ENCODE peak calls at places on chromosomes 3 and 15, in seven cellular contexts. C is NCI-H2029, E is NCI-H1092 treated with DMSO at 0.1 percent for 48 hours, K is COR-L47, H is A549, V is NCI-H69, O is lower lobe of right lung. Q is an unnamed sample.

GRCh38 chr3:70392227-70392626 is 79.8 kb upstream of the MDFIC2 start:
- DNase-seq in C (no peak), E (no peak), K (no peak), H (no peak), V (no peak), O (no peak), Q (no peak)

GRCh38 chr15:66102563-66103292 is 150.8 kb downstream of the MEGF11 start:
- DNase-seq in C (no peak), E (no peak), K (no peak), H (no peak), V (peak), O (no peak), Q (no peak)

GRCh38 chr15:80562033-80562432 is 133.1 kb upstream of the ABHD17C start:
- DNase-seq in C (no peak), E (no peak), K (no peak), H (no peak), V (no peak), O (no peak), Q (no peak)

GRCh38 chr3:142273501-142273900 is 48.1 kb upstream of the GK5 start:
- DNase-seq in C (no peak), E (no peak), K (no peak), H (no peak), V (peak), O (no peak), Q (no peak)

GRCh38 chr3:140244893-140245292 is 309.9 kb downstream of the CLSTN2 start:
- DNase-seq in C (no peak), E (no peak), K (no peak), H (no peak), V (no peak), O (no peak), Q (no peak)

GRCh38 chr3:40445880-40446279 is 11.3 kb upstream of the RPL14 start:
- DNase-seq in C (no peak), E (no peak), K (no peak), H (no peak), V (no peak), O (no peak), Q (no peak)

GRCh38 chr15:39944711-39945110 is 10.8 kb downstream of the EIF2AK4 start:
- DNase-seq in C (no peak), E (no peak), K (no peak), H (no peak), V (no peak), O (no peak), Q (no peak)

GRCh38 chr3:69084326-69084667 is 440 bp upstream of the ARL6IP5 start:
- DNase-seq in C (no peak), E (peak), K (no peak), H (no peak), V (peak), O (no peak), Q (no peak)

GRCh38 chr15:97978408-97979130 is 18.1 kb downstream of the ARRDC4 start:
- DNase-seq in C (no peak), E (no peak), K (no peak), H (no peak), V (no peak), O (no peak), Q (no peak)

GRCh38 chr3:53224026-53224425 is 31.8 kb downstream of the TKT start:
- DNase-seq in C (no peak), E (no peak), K (no peak), H (no peak), V (no peak), O (peak), Q (no peak)

GRCh38 chr15:37016287-37016686 is 84.1 kb downstream of the MEIS2 start:
- DNase-seq in C (no peak), E (no peak), K (no peak), H (no peak), V (peak), O (no peak), Q (no peak)

GRCh38 chr3:102053375-102053989 is 204.2 kb downstream of the NFKBIZ start:
- DNase-seq in C (no peak), E (no peak), K (no peak), H (peak), V (no peak), O (no peak), Q (no peak)

GRCh38 chr3:9067352-9067975 is 104.2 kb upstream of the RAD18 start:
- DNase-seq in C (peak), E (peak), K (peak), H (peak), V (peak), O (no peak), Q (peak)